ENCODE peak calls at places on chromosomes 12 and 14, in ten cellular contexts. H is suprapubic skin, A is tibial nerve, N is endothelial cell of umbilical vein, G is body of pancreas, X is upper lobe of left lung, P is H54, I is uterus, Q is Peyer's patch, L is IMR-90. K is an unnamed sample.

GRCh38 chr14:21525995-21526671 is at the start of gene SALL2:
- DNase-seq in H (peak), A (peak), N (peak), G (peak), X (peak), P (peak), I (peak), Q (peak), L (peak), K (peak)

GRCh38 chr12:131869871-131870418 is 24.5 kb upstream of the ULK1 start:
- DNase-seq in H (no peak), A (no peak), N (peak), G (no peak), X (no peak), P (peak), I (no peak), Q (no peak), L (peak), K (no peak)

GRCh38 chr12:46886541-46887041 is 60.8 kb upstream of the SLC38A4 start:
- DNase-seq in H (no peak), A (no peak), N (no peak), G (no peak), X (no peak), P (peak), I (no peak), Q (no peak), L (peak), K (no peak)

GRCh38 chr12:119803391-119803791 is 73.7 kb downstream of the CIT start:
- DNase-seq in H (no peak), A (peak), N (no peak), G (no peak), X (peak), P (no peak), I (no peak), Q (no peak), L (peak), K (no peak)

GRCh38 chr12:58703911-58704310 is 216.4 kb downstream of the LRIG3 start:
- DNase-seq in H (no peak), A (no peak), N (no peak), G (no peak), X (no peak), P (no peak), I (no peak), Q (no peak), L (no peak), K (no peak)

GRCh38 chr14:74642011-74642410 is 30.0 kb upstream of the LTBP2 start:
- DNase-seq in H (no peak), A (no peak), N (no peak), G (no peak), X (no peak), P (no peak), I (no peak), Q (peak), L (peak), K (no peak)

GRCh38 chr12:123102781-123103503 is 47.9 kb downstream of the PITPNM2 start:
- DNase-seq in H (no peak), A (no peak), N (no peak), G (no peak), X (peak), P (no peak), I (no peak), Q (no peak), L (no peak), K (no peak)

GRCh38 chr14:75711796-75712211 is 50.8 kb downstream of the TTLL5 start:
- DNase-seq in H (peak), A (no peak), N (peak), G (peak), X (peak), P (peak), I (peak), Q (no peak), L (peak), K (no peak)

GRCh38 chr12:78293039-78293686 is 462.5 kb downstream of the NAV3 start:
- DNase-seq in H (no peak), A (no peak), N (peak), G (no peak), X (no peak), P (no peak), I (no peak), Q (no peak), L (peak), K (no peak)

GRCh38 chr12:49131973-49132461 is 822 bp upstream of the TUBA1B start:
- DNase-seq in H (no peak), A (peak), N (peak), G (no peak), X (no peak), P (peak), I (no peak), Q (no peak), L (peak), K (no peak)

GRCh38 chr12:2243275-2243674 is 190.5 kb downstream of the CACNA1C start:
- DNase-seq in H (no peak), A (no peak), N (no peak), G (no peak), X (no peak), P (no peak), I (no peak), Q (no peak), L (peak), K (no peak)

GRCh38 chr14:104267895-104268294 is 129.5 kb downstream of the KIF26A start:
- DNase-seq in H (no peak), A (no peak), N (no peak), G (peak), X (peak), P (no peak), I (peak), Q (peak), L (no peak), K (no peak)

GRCh38 chr12:110279561-110279960 is 1.5 kb upstream of the ATP2A2 start:
- DNase-seq in H (no peak), A (no peak), N (no peak), G (no peak), X (peak), P (no peak), I (no peak), Q (no peak), L (no peak), K (no peak)

GRCh38 chr12:66165141-66165540 is 4.7 kb downstream of the TMBIM4 start:
- DNase-seq in H (no peak), A (no peak), N (no peak), G (no peak), X (no peak), P (no peak), I (no peak), Q (no peak), L (no peak), K (no peak)

GRCh38 chr12:1826401-1826800 is 6.0 kb downstream of the LRTM2 start:
- DNase-seq in H (no peak), A (no peak), N (no peak), G (no peak), X (no peak), P (no peak), I (no peak), Q (no peak), L (no peak), K (no peak)

GRCh38 chr14:70821916-70822705 is 12.8 kb upstream of the MAP3K9 start:
- DNase-seq in H (peak), A (no peak), N (peak), G (peak), X (peak), P (peak), I (peak), Q (peak), L (peak), K (peak)
- TF ChIP-seq POLR2A in H (no peak), A (no peak), N (no peak), G (peak), X (no peak), P (no peak), I (no peak), Q (no peak), L (peak), K (no peak)

GRCh38 chr14:33911046-33911445 is 39.8 kb downstream of the EGLN3 start:
- DNase-seq in H (no peak), A (no peak), N (no peak), G (no peak), X (no peak), P (no peak), I (no peak), Q (no peak), L (no peak), K (no peak)

GRCh38 chr14:33906968-33907367 is 43.9 kb downstream of the EGLN3 start:
- DNase-seq in H (no peak), A (no peak), N (no peak), G (no peak), X (no peak), P (no peak), I (no peak), Q (no peak), L (no peak), K (no peak)

GRCh38 chr14:33904609-33905008 is 46.3 kb downstream of the EGLN3 start:
- DNase-seq in H (no peak), A (no peak), N (no peak), G (no peak), X (no peak), P (no peak), I (no peak), Q (no peak), L (no peak), K (no peak)

GRCh38 chr14:33908540-33909223 is 42.2 kb downstream of the EGLN3 start:
- DNase-seq in H (no peak), A (no peak), N (no peak), G (no peak), X (no peak), P (no peak), I (no peak), Q (no peak), L (no peak), K (no peak)

DNA sequence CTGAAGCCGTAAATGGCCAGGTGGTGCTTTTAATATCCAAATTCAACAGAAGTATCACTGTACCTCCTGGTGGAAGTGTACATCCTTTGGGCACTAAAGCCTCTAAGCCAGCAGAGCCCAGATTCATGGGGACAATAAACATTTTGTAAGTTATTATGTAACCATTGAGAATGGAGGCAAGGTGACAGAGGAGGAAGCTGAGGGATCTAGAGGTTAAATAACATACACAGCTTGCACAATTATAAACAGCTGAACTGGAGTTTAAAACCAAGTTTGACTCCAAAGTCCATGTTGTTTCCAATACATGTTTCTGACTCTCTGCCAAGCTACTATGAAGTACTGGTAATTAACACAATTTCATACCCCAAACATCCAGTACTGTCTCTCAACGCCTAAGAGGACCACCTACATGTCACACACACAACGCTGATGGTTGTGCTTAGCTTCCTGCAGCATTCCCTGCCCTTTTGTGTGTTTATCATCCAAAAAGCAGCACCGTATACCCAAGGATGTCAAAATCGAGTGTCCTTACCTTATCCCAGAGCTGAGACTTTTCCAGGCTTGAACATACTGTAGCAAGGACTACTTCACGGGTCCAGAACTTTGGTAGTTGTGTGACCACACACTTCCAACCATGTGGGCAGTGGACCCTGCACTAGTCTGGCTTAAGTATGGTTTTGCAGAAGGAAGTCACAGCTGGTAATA is 41.3 kb downstream of the EGLN3 start:
- DNase-seq in H (no peak), A (no peak), N (no peak), G (no peak), X (no peak), P (no peak), I (no peak), Q (no peak), L (no peak), K (no peak)
- TF ChIP-seq POLR2A in H (no peak), A (no peak), N (no peak), G (no peak), X (no peak), P (no peak), I (no peak), Q (no peak), L (no peak), K (no peak)

DNA sequence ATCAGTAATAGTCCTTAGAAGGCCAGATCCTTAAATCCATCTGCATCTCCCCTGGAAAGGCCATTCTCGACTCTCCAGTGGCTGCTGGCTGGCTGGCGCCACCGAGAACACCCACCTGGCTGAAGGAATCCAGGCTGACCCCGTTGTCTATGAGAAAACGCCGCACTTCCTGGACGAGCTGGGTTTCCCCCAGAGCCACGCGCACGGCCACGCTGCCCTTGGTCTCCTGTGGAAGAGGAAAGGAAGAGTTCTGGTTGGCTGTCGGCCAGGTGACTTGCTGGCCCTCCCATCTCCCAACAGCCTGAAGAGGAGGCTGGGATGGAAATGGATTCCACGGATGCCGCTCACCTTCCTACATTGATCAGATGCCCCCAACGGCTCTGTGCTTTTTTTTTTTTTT is 23.9 kb downstream of the RBM19 start:
- DNase-seq in H (no peak), A (no peak), N (no peak), G (no peak), X (no peak), P (no peak), I (no peak), Q (no peak), L (no peak), K (no peak)
- TF ChIP-seq POLR2A in H (no peak), A (no peak), N (no peak), G (no peak), X (no peak), P (no peak), I (no peak), Q (no peak), L (no peak), K (no peak)

GRCh38 chr12:6692888-6693287 is 3.7 kb upstream of the ZNF384 start:
- DNase-seq in H (no peak), A (no peak), N (no peak), G (no peak), X (no peak), P (no peak), I (no peak), Q (no peak), L (no peak), K (no peak)

GRCh38 chr12:6688543-6688999 is 604 bp downstream of the ZNF384 start:
- DNase-seq in H (peak), A (peak), N (no peak), G (peak), X (peak), P (no peak), I (no peak), Q (peak), L (peak), K (no peak)

GRCh38 chr12:6691473-6691872 is 2.3 kb upstream of the ZNF384 start:
- DNase-seq in H (no peak), A (no peak), N (no peak), G (no peak), X (peak), P (no peak), I (no peak), Q (no peak), L (peak), K (no peak)

GRCh38 chr12:6685814-6686213 is 3.4 kb downstream of the ZNF384 start:
- DNase-seq in H (no peak), A (no peak), N (no peak), G (no peak), X (no peak), P (no peak), I (no peak), Q (no peak), L (no peak), K (no peak)

GRCh38 chr12:6689000-6689882 is at the start of gene ZNF384:
- DNase-seq in H (peak), A (peak), N (peak), G (peak), X (peak), P (peak), I (peak), Q (peak), L (peak), K (peak)
- TF ChIP-seq POLR2A in H (peak), A (peak), N (peak), G (peak), X (peak), P (peak), I (peak), Q (peak), L (peak), K (peak)